ENCODE peak calls at places on chromosomes 13 and 19, in five cellular contexts. Y is aorta, B is cerebellar cortex, P is substantia nigra, U is Daoy. S is an unnamed sample.

GRCh38 chr13:36163809-36164308 is 32.7 kb upstream of the DCLK1 start:
- DNase-seq in U (peak), P (no peak), Y (peak), B (no peak), S (peak)

GRCh38 chr19:45645631-45646344 is 6.6 kb upstream of the EML2 start:
- DNase-seq in Y (peak), B (peak), P (peak), U (peak), S (peak)

GRCh38 chr13:65597839-65598818 is 1632.0 kb downstream of the PCDH9 start:
- DNase-seq in P (no peak), U (no peak), Y (no peak), B (no peak), S (peak)

GRCh38 chr13:113726961-113727411 is 32.0 kb upstream of the TMEM255B start:
- DNase-seq in Y (peak), U (peak), P (no peak), B (no peak), S (peak)

GRCh38 chr19:34171539-34171876 is 796 bp upstream of the LSM14A start:
- DNase-seq in B (no peak), P (no peak), Y (no peak), U (peak), S (peak)

GRCh38 chr13:27744861-27745260 is 47.4 kb upstream of the GSX1 start:
- DNase-seq in B (no peak), U (no peak), Y (no peak), P (no peak), S (no peak)

GRCh38 chr13:29591310-29591709 is 4.2 kb downstream of the SLC7A1 start:
- DNase-seq in Y (no peak), U (peak), P (no peak), B (no peak), S (no peak)

GRCh38 chr13:112791662-112792440 is 102.0 kb downstream of the ATP11A start:
- DNase-seq in B (no peak), Y (no peak), P (no peak), U (no peak), S (no peak)

GRCh38 chr19:11482384-11483050 is 1.7 kb upstream of the ELAVL3 start:
- DNase-seq in B (peak), Y (peak), U (peak), P (peak), S (peak)

GRCh38 chr19:42313096-42313839 is at the start of gene TMEM145:
- DNase-seq in U (peak), B (peak), Y (no peak), P (peak), S (peak)

GRCh38 chr13:28355822-28356371 is 139.0 kb downstream of the FLT1 start:
- DNase-seq in B (no peak), U (peak), P (no peak), Y (no peak), S (no peak)

GRCh38 chr19:5046339-5047039 is 77.6 kb downstream of the KDM4B start:
- DNase-seq in B (peak), U (peak), Y (no peak), P (no peak), S (peak)

GRCh38 chr13:113446488-113446854 is 6.8 kb downstream of the ADPRHL1 start:
- DNase-seq in Y (no peak), P (no peak), B (no peak), U (no peak), S (no peak)

GRCh38 chr19:55146078-55146647 is 2.8 kb downstream of the TNNT1 start:
- DNase-seq in Y (no peak), B (no peak), P (no peak), U (peak), S (peak)

GRCh38 chr19:9128171-9128570 is 1.4 kb upstream of the OR7G3 start:
- DNase-seq in P (no peak), Y (no peak), U (peak), B (no peak), S (peak)